ENCODE peak calls at places on chromosomes 6 and 20, in seven cellular contexts. X, E, J, S, N, H and W are unnamed samples.

GRCh38 chr6:21500894-21501293 is 92.7 kb upstream of the SOX4 start:
- DNase-seq in S (no peak), X (no peak), E (no peak), J (no peak), H (no peak), N (no peak), W (no peak)

GRCh38 chr20:46020515-46020914 is 8.5 kb upstream of the SLC12A5 start:
- DNase-seq in N (no peak), S (no peak), H (no peak), J (no peak), E (no peak), X (no peak), W (no peak)

GRCh38 chr6:52139985-52140680 is 46.0 kb upstream of the IL17A start:
- DNase-seq in X (no peak), N (no peak), H (no peak), E (no peak), S (no peak), J (no peak), W (no peak)

GRCh38 chr6:138182939-138183791 is 21.4 kb downstream of the ARFGEF3 start:
- DNase-seq in E (peak; percentile 52), N (no peak), X (no peak), S (no peak), H (no peak), J (no peak), W (no peak)

GRCh38 chr6:158231551-158232444 is 63.6 kb downstream of the GTF2H5 start:
- DNase-seq in J (peak; percentile 50), X (no peak), E (peak; percentile 88), N (peak; percentile 66), S (peak; percentile 79), H (peak; percentile 60), W (peak; percentile 64)

GRCh38 chr6:91267246-91267645 is 680.4 kb upstream of the MAP3K7 start:
- DNase-seq in E (no peak), S (no peak), N (peak; percentile 9), J (no peak), H (no peak), X (no peak), W (no peak)

GRCh38 chr6:36867471-36868224 is 7.0 kb downstream of the PPIL1 start:
- DNase-seq in E (no peak), S (no peak), N (no peak), J (no peak), X (no peak), H (no peak), W (no peak)

GRCh38 chr20:15267935-15268334 is 930.5 kb upstream of the FLRT3 start:
- DNase-seq in N (no peak), J (no peak), S (no peak), E (no peak), X (no peak), H (no peak), W (no peak)

GRCh38 chr6:13454286-13455221 is 32.8 kb downstream of the GFOD1 start:
- DNase-seq in X (no peak), H (peak; percentile 25), E (peak; percentile 35), N (peak; percentile 73), J (peak; percentile 78), S (no peak), W (peak; percentile 85)

GRCh38 chr20:50590348-50590664 is 80.1 kb downstream of the PTPN1 start:
- DNase-seq in X (no peak), E (no peak), N (no peak), J (no peak), H (no peak), S (no peak), W (no peak)

GRCh38 chr6:56655996-56656395 is 13.3 kb upstream of the DST start:
- DNase-seq in N (no peak), J (no peak), S (no peak), H (no peak), E (no peak), X (no peak), W (peak; percentile 48)

GRCh38 chr6:105553174-105553573 is 150.3 kb upstream of the PREP start:
- DNase-seq in X (no peak), N (no peak), H (peak; percentile 94), J (no peak), E (no peak), S (no peak), W (no peak)

GRCh38 chr20:46013826-46014516 is 5.3 kb downstream of the MMP9 start:
- DNase-seq in S (no peak), H (peak; percentile 51), J (peak; percentile 50), X (no peak), N (no peak), E (peak; percentile 95), W (peak; percentile 30)

GRCh38 chr6:99467509-99468106 is 42.5 kb upstream of the PNISR start:
- DNase-seq in J (peak; percentile 48), H (no peak), E (no peak), N (peak; percentile 10), S (no peak), X (no peak), W (peak; percentile 36)

GRCh38 chr20:8933391-8933807 is 135.5 kb upstream of the PLCB4 start:
- DNase-seq in H (no peak), E (peak; percentile 61), X (no peak), J (no peak), N (peak; percentile 3), S (no peak), W (no peak)

GRCh38 chr6:41967312-41968287 is 26.0 kb upstream of the CCND3 start:
- DNase-seq in X (no peak), N (peak; percentile 72), E (peak; percentile 59), S (no peak), J (peak; percentile 34), H (peak; percentile 66), W (peak; percentile 66)

GRCh38 chr20:64038252-64038578 is 2.2 kb downstream of the C20orf204 start:
- DNase-seq in S (no peak), J (no peak), E (peak; percentile 76), X (no peak), H (no peak), N (no peak), W (no peak)
- H3K4me3 ChIP-seq in S (peak overlapping the region; percentile 57), J (no peak overlapping the region), E (peak overlapping the region; percentile 60), X (no peak overlapping the region), H (peak overlapping the region; percentile 44), N (no peak overlapping the region), W (no peak overlapping the region)

DNA sequence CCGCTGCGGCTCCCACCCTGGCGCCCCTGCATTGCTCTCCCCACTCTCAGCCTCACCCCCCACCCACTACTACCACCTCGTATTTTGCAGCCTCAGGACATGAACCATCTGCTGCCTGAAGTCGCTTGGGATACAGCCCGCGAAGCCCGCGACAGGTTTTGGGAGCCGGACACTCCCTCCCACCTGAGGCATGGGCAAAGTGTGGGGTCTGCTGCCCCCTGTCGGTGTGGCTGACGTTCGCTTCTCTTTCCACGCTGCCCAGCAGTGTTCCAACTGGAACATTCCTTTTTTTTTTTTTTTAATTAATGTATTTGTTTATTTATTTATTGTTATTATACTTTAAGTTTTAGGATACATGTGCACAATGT is 15.3 kb upstream of the LPA start:
- DNase-seq in J (no peak), S (peak; percentile 72), X (no peak), H (no peak), N (no peak), E (peak; percentile 81), W (no peak)
- TF ChIP-seq CTCF in J (no peak), S (peak; percentile 54), X (peak; percentile 8), H (no peak), N (no peak), E (peak; percentile 79), W (no peak)

GRCh38 chr6:27321370-27321769 is 9.3 kb upstream of the POM121L2 start:
- DNase-seq in J (no peak), S (no peak), X (no peak), N (no peak), H (no peak), E (no peak), W (no peak)

GRCh38 chr6:27332692-27333641 is 20.9 kb upstream of the POM121L2 start:
- DNase-seq in S (no peak), H (peak; percentile 76), J (peak; percentile 74), E (peak; percentile 87), X (no peak), N (peak; percentile 72), W (peak; percentile 43)

GRCh38 chr6:27321901-27322300 is 9.8 kb upstream of the POM121L2 start:
- DNase-seq in S (no peak), E (no peak), X (no peak), H (no peak), J (no peak), N (no peak), W (no peak)

DNA sequence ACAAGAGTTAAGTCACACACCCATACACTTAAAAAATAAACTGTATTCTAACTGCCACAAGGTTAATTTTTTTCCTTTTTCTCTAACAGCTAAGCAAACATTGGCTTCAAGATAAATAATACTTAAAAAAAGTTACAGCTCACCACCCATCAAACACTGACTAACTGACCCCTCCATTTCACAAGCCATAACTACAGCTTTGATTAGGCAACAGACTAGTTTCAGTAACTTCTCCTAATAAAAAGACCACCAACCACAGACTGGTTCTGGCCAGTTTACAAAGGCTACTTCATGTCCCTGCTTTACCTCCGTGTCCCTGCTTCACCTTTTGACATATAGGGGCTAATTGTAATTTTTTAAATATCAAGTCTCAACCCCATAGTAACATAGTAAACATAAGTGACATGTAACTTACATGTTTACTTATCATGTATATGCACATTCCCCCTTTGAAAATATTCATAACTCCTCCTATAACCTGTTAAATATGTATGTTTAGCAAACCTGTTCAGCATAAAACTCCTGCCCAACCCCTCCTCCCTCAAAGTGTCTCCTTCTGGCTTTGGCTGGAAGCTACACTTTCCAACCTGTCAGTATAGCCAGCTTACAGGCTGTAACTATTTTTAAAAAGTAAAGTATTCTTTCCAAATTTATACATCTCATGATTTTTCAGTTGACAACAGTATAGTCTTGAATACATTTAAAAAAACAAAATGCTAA is 15.1 kb upstream of the POM121L2 start:
- DNase-seq in X (no peak), N (no peak), H (no peak), J (no peak), S (no peak), E (no peak), W (no peak)
- H3K4me3 ChIP-seq in X (no peak overlapping the region), N (no peak overlapping the region), H (no peak overlapping the region), J (no peak overlapping the region), S (no peak overlapping the region), E (no peak overlapping the region), W (no peak overlapping the region)

DNA sequence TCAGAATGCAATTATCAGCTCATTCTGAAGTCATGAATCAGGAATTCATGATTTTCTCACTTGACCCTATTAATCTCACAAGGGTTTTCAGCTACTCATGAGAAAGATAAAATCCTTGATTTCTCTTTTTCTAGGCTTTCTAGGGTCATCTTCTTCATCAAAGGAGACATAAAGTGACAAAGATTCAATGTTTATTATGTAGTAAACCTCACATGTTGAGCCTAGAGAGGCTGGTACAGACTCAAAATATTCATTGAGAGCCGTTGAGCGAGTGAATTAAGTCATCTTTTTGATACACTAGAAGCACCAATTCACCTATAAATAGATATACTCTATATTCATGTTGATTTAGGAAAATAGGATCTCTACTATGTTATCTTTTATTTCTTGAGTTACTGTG is 104.8 kb upstream of the TRAF3IP2 start:
- DNase-seq in E (no peak), X (no peak), N (no peak), J (no peak), S (no peak), H (no peak), W (no peak)
- TF ChIP-seq CTCF in E (no peak), X (no peak), N (no peak), J (no peak), S (no peak), H (no peak), W (no peak)

GRCh38 chr20:32362924-32363364 is 4.8 kb downstream of the ASXL1 start:
- DNase-seq in J (no peak), H (no peak), E (no peak), S (no peak), N (no peak), X (no peak), W (peak; percentile 9)
- H3K4me3 ChIP-seq in J (no peak overlapping the region), H (no peak overlapping the region), E (no peak overlapping the region), S (no peak overlapping the region), N (no peak overlapping the region), X (no peak overlapping the region), W (no peak overlapping the region)

GRCh38 chr6:80482056-80482455 is 375.6 kb downstream of the BCKDHB start:
- DNase-seq in J (no peak), S (no peak), N (no peak), X (no peak), H (no peak), E (no peak), W (no peak)
- TF ChIP-seq CTCF in J (no peak), S (no peak), N (no peak), X (no peak), H (no peak), E (no peak), W (no peak)